ENCODE peak calls at places on chromosome 1, in six cellular contexts. One of them, this sample, is unnamed.

GRCh38 chr1:184022651-184023050 is 14.9 kb downstream of the COLGALT2 start:
- ATAC-seq in upper lobe of right lung: peak
- ATAC-seq in activated T-cell treated with anti-CD3 and anti-CD28 coated beads, Interleukin-2, amount 50 U/mL, for 4 hours: no peak
- ATAC-seq in left cardiac atrium: peak
- ATAC-seq in mucosa of descending colon: no peak
- ATAC-seq in left ventricle myocardium superior: peak
- ATAC-seq in this sample: no peak

GRCh38 chr1:223135176-223135575 is 7.9 kb downstream of the TLR5 start:
- ATAC-seq in mucosa of descending colon: peak
- ATAC-seq in left ventricle myocardium superior: peak
- ATAC-seq in left cardiac atrium: peak
- ATAC-seq in activated T-cell treated with anti-CD3 and anti-CD28 coated beads, Interleukin-2, amount 50 U/mL, for 4 hours: no peak
- ATAC-seq in upper lobe of right lung: no peak
- ATAC-seq in this sample: no peak

GRCh38 chr1:201053155-201053860 is 29.8 kb upstream of the KIF21B start:
- ATAC-seq in activated T-cell treated with anti-CD3 and anti-CD28 coated beads, Interleukin-2, amount 50 U/mL, for 4 hours: no peak
- ATAC-seq in mucosa of descending colon: no peak
- ATAC-seq in upper lobe of right lung: no peak
- ATAC-seq in left cardiac atrium: no peak
- ATAC-seq in left ventricle myocardium superior: no peak
- ATAC-seq in this sample: no peak

GRCh38 chr1:230709619-230710542 is 4.0 kb downstream of the AGT start:
- ATAC-seq in upper lobe of right lung: no peak
- ATAC-seq in activated T-cell treated with anti-CD3 and anti-CD28 coated beads, Interleukin-2, amount 50 U/mL, for 4 hours: no peak
- ATAC-seq in left ventricle myocardium superior: no peak
- ATAC-seq in left cardiac atrium: no peak
- ATAC-seq in mucosa of descending colon: no peak
- ATAC-seq in this sample: no peak

GRCh38 chr1:89763649-89763986 is 57.2 kb upstream of the LRRC8D start:
- ATAC-seq in upper lobe of right lung: no peak
- ATAC-seq in activated T-cell treated with anti-CD3 and anti-CD28 coated beads, Interleukin-2, amount 50 U/mL, for 4 hours: no peak
- ATAC-seq in mucosa of descending colon: no peak
- ATAC-seq in left ventricle myocardium superior: no peak
- ATAC-seq in left cardiac atrium: no peak
- ATAC-seq in this sample: no peak

GRCh38 chr1:53899206-53899628 is 5.2 kb downstream of the DIO1 start:
- ATAC-seq in upper lobe of right lung: no peak
- ATAC-seq in left cardiac atrium: peak
- ATAC-seq in mucosa of descending colon: peak
- ATAC-seq in left ventricle myocardium superior: peak
- ATAC-seq in activated T-cell treated with anti-CD3 and anti-CD28 coated beads, Interleukin-2, amount 50 U/mL, for 4 hours: no peak
- ATAC-seq in this sample: no peak

GRCh38 chr1:152886758-152887409 is 8.8 kb downstream of the SMCP start:
- ATAC-seq in upper lobe of right lung: peak
- ATAC-seq in left ventricle myocardium superior: no peak
- ATAC-seq in left cardiac atrium: no peak
- ATAC-seq in activated T-cell treated with anti-CD3 and anti-CD28 coated beads, Interleukin-2, amount 50 U/mL, for 4 hours: no peak
- ATAC-seq in mucosa of descending colon: no peak
- ATAC-seq in this sample: peak

GRCh38 chr1:6591222-6591621 is 11.4 kb downstream of the ZBTB48 start:
- ATAC-seq in upper lobe of right lung: peak
- ATAC-seq in left ventricle myocardium superior: peak
- ATAC-seq in mucosa of descending colon: peak
- ATAC-seq in activated T-cell treated with anti-CD3 and anti-CD28 coated beads, Interleukin-2, amount 50 U/mL, for 4 hours: no peak
- ATAC-seq in left cardiac atrium: peak
- ATAC-seq in this sample: no peak

GRCh38 chr1:231613419-231614349 is 12.9 kb upstream of the DISC1 start:
- ATAC-seq in mucosa of descending colon: no peak
- ATAC-seq in left ventricle myocardium superior: no peak
- ATAC-seq in upper lobe of right lung: peak
- ATAC-seq in activated T-cell treated with anti-CD3 and anti-CD28 coated beads, Interleukin-2, amount 50 U/mL, for 4 hours: peak
- ATAC-seq in left cardiac atrium: no peak
- ATAC-seq in this sample: no peak

GRCh38 chr1:246569248-246570238 is 3.3 kb downstream of the CNST start:
- ATAC-seq in mucosa of descending colon: peak
- ATAC-seq in left cardiac atrium: no peak
- ATAC-seq in upper lobe of right lung: no peak
- ATAC-seq in activated T-cell treated with anti-CD3 and anti-CD28 coated beads, Interleukin-2, amount 50 U/mL, for 4 hours: peak
- ATAC-seq in left ventricle myocardium superior: no peak
- ATAC-seq in this sample: no peak

GRCh38 chr1:68197891-68198290 is 34.4 kb downstream of the WLS start:
- ATAC-seq in mucosa of descending colon: peak
- ATAC-seq in upper lobe of right lung: peak
- ATAC-seq in left cardiac atrium: peak
- ATAC-seq in left ventricle myocardium superior: peak
- ATAC-seq in activated T-cell treated with anti-CD3 and anti-CD28 coated beads, Interleukin-2, amount 50 U/mL, for 4 hours: no peak
- ATAC-seq in this sample: no peak